ENCODE peak calls at places on chromosomes 13 and 19, in four cellular contexts. S, Q, U and Z are unnamed samples.

GRCh38 chr13:45331123-45331619 is 9.8 kb downstream of the TPT1 start:
- DNase-seq in S (no peak), Q (no peak), U (no peak), Z (no peak)

GRCh38 chr19:35512831-35513230 is 618 bp downstream of the DMKN start:
- DNase-seq in S (no peak), Q (no peak), U (no peak), Z (no peak)

GRCh38 chr19:10968527-10969081 is 7.8 kb downstream of the SMARCA4 start:
- DNase-seq in S (no peak), Q (no peak), U (no peak), Z (no peak)

GRCh38 chr19:34082289-34083077 is 89.8 kb upstream of the LSM14A start:
- DNase-seq in S (no peak), Q (no peak), U (no peak), Z (no peak)

GRCh38 chr13:46570273-46570672 is 17.3 kb downstream of the LRCH1 start:
- DNase-seq in S (no peak), Q (no peak), U (no peak), Z (no peak)

GRCh38 chr13:35712907-35713685 is 236.6 kb upstream of the MAB21L1 start:
- DNase-seq in S (no peak), Q (no peak), U (peak), Z (no peak)

GRCh38 chr19:55611300-55611982 is 6.0 kb downstream of the ZNF865 start:
- DNase-seq in S (no peak), Q (no peak), U (no peak), Z (no peak)

GRCh38 chr19:48806818-48807589 is 3.8 kb downstream of the BCAT2 start:
- DNase-seq in S (no peak), Q (peak), U (no peak), Z (no peak)

GRCh38 chr13:67267136-67267535 is 37.0 kb upstream of the PCDH9 start:
- DNase-seq in S (no peak), Q (no peak), U (no peak), Z (no peak)

GRCh38 chr13:31441804-31442487 is 242.2 kb downstream of the B3GLCT start:
- DNase-seq in S (no peak), Q (no peak), U (no peak), Z (no peak)

GRCh38 chr13:110593430-110594130 is 21.8 kb upstream of the NAXD start:
- DNase-seq in S (no peak), Q (no peak), U (no peak), Z (no peak)

GRCh38 chr19:37468961-37469777 is at the start of gene ZNF570:
- DNase-seq in S (peak), Q (peak), U (peak), Z (peak)

GRCh38 chr19:35114656-35115537 is 726 bp upstream of the FXYD3 start:
- DNase-seq in S (peak), Q (peak), U (no peak), Z (peak)

GRCh38 chr13:71860547-71861131 is 6.4 kb downstream of the DACH1 start:
- DNase-seq in S (no peak), Q (no peak), U (no peak), Z (no peak)

GRCh38 chr13:30874111-30874510 is 32.0 kb upstream of the MEDAG start:
- DNase-seq in S (no peak), Q (no peak), U (no peak), Z (no peak)

GRCh38 chr19:47047931-47048399 is 459 bp downstream of the TMEM160 start:
- DNase-seq in S (peak), Q (peak), U (peak), Z (peak)

GRCh38 chr19:17394891-17395415 is 957 bp upstream of the CCDC194 start:
- DNase-seq in S (peak), Q (no peak), U (no peak), Z (peak)

GRCh38 chr19:50258918-50259372 is 55.5 kb downstream of the MYH14 start:
- DNase-seq in S (no peak), Q (no peak), U (no peak), Z (peak)

GRCh38 chr19:29871143-29871542 is 59.4 kb downstream of the CCNE1 start:
- DNase-seq in S (no peak), Q (no peak), U (no peak), Z (no peak)

GRCh38 chr19:29872224-29872731 is 60.5 kb downstream of the CCNE1 start:
- DNase-seq in S (no peak), Q (no peak), U (no peak), Z (no peak)

GRCh38 chr19:29873801-29874575 is 62.2 kb downstream of the CCNE1 start:
- DNase-seq in S (no peak), Q (no peak), U (no peak), Z (no peak)

GRCh38 chr19:29875931-29876330 is 64.1 kb downstream of the CCNE1 start:
- DNase-seq in S (no peak), Q (no peak), U (no peak), Z (no peak)

DNA sequence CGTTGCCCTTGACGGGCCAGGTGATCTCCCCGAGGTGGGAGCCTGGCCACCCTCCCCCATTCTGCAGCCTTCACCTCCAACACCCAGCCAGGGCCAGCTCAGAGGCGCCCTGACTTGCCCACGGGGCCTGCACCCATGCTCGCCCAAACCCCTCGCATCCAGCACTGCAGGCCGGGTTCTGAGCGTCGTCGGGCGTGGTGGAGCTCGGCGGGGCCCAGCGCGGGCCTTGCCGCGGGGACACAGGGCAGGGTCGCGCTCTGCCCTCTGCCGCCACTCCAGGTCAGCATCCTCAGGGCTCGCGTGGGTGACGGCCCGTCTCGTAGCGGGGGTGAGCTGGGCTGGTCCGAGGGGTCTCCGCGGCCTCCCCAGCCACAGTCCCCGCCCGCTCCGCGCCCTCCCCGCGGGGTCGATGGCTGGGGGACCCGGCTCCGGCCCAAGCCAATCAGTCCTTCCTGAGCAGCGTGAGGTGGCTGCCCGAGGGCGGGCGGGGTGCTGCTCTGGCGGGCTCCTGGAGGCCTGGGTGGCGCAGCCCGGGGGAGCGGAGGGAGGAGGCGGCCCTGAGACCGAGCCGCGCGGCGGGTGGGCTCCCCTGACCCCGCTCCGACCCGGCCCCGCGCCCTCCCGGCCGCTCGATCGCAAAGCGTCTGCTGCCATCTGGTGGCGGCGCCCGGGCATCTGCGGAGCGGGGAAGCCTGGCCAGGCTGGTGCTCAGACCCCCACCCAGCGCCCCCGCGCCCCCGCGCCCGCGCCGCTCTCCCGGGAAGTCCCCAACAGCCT is 61.4 kb downstream of the CCNE1 start:
- DNase-seq in S (peak), Q (peak), U (no peak), Z (peak)
- TF ChIP-seq CTCF in S (peak), Q (peak), U (peak), Z (peak)

DNA sequence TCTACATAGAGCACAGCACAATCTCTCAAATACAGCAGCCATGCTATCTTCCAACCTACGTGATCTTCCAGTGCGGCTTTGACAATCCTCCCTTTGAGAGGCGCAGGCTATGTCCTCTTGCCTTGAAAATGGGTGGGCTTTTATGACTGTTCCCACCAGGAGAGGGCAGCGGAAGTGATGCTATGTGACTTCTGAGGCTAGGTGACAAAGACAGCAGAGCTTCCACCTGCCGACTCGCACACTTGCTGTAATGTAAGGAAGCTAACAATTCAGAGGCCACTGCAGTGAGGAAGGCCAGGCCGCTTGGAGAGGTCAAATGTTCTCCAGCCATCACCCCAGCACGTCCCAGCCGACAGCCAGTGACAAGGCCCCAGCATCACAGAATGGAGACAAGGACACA is 65.8 kb downstream of the MRPL57 start:
- DNase-seq in S (no peak), Q (no peak), U (no peak), Z (peak)
- TF ChIP-seq CTCF in S (no peak), Q (peak), U (no peak), Z (no peak)

DNA sequence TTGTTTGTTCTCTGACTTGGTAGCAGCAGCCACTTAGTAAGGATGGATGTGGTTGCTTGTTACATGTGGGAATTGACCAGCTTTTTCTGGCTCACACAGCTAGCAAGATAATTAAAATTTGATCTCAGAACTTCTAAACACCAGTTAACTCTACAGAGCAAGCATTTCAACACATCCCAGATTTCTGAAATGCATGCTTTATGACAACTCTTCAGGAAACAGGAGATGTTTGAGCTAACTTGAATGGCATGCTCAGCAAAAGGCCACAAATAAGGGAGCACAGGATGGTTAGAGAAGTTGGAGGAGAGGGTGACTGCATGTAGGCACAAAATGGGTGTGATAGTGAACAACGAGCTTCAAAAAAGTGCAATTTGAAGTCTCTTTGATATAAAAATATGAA is 167.1 kb upstream of the SPRY2 start:
- DNase-seq in S (no peak), Q (no peak), U (no peak), Z (no peak)
- TF ChIP-seq CTCF in S (no peak), Q (no peak), U (no peak), Z (no peak)

DNA sequence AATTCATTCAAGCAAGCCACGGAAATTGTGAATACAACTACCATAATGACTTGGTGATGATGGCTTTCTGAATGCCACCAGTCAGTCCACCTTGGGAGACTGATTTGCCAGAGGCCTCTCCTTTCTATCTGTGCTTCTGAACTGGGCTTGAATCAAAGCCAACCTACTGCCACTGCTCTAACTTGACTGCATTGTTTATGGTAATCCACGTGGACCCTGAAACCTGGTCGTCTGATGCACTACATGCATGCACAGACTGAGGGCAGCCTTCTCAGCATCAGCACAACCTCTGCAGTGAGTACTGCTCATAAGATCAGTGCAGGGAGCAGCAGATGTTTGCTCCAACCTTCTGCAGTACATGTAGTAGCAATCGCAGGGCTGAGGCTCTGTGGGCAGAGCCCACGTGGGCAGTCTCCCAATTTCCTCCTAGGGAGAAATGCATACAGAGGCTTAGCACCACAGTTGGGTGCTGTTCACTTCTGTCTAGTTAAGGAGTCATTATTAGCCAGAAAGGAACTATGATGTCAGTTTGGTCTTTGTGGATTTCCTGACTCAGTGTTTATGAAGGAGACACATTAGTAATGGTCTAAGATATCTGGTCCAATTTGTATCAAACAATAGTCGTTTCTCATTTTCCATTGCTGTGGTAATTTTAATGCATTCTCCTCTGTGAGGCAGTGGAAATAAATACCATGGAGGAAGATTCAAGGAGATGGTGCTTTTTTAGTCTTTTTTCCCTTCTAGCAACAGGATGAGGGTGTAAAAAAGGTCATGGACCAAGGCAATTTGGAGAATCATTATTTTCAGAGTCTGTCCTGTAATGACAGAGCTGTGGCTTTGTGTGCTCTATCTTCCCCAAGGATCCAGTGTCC is 82.5 kb downstream of the AKAP11 start:
- DNase-seq in S (no peak), Q (no peak), U (no peak), Z (no peak)
- TF ChIP-seq CTCF in S (peak), Q (no peak), U (no peak), Z (no peak)

GRCh38 chr19:3651684-3652083 is 25.1 kb upstream of the CACTIN start:
- DNase-seq in S (no peak), Q (no peak), U (no peak), Z (no peak)
- TF ChIP-seq CTCF in S (no peak), Q (no peak), U (no peak), Z (no peak)

GRCh38 chr13:97810152-97810551 is 143.3 kb upstream of the IPO5 start:
- DNase-seq in S (no peak), Q (no peak), U (no peak), Z (no peak)
- TF ChIP-seq CTCF in S (no peak), Q (peak), U (peak), Z (peak)

GRCh38 chr13:90461398-90461797 is 886.1 kb upstream of the MIR17HG start:
- DNase-seq in S (no peak), Q (no peak), U (no peak), Z (no peak)

GRCh38 chr13:90453342-90453741 is 894.1 kb upstream of the MIR17HG start:
- DNase-seq in S (no peak), Q (no peak), U (no peak), Z (no peak)

GRCh38 chr13:90454002-90454636 is 893.4 kb upstream of the MIR17HG start:
- DNase-seq in S (no peak), Q (no peak), U (no peak), Z (no peak)

GRCh38 chr13:90455861-90456260 is 891.6 kb upstream of the MIR17HG start:
- DNase-seq in S (no peak), Q (no peak), U (no peak), Z (no peak)
- TF ChIP-seq CTCF in S (no peak), Q (no peak), U (no peak), Z (no peak)

GRCh38 chr13:94192576-94192975 is 286.9 kb downstream of the DCT start:
- DNase-seq in S (no peak), Q (no peak), U (no peak), Z (peak)
- TF ChIP-seq CTCF in S (no peak), Q (peak), U (peak), Z (peak)

GRCh38 chr13:59394526-59394925 is 769.2 kb downstream of the DIAPH3 start:
- DNase-seq in S (no peak), Q (no peak), U (no peak), Z (no peak)

GRCh38 chr13:59392328-59392727 is 771.4 kb downstream of the DIAPH3 start:
- DNase-seq in S (no peak), Q (no peak), U (no peak), Z (no peak)

DNA sequence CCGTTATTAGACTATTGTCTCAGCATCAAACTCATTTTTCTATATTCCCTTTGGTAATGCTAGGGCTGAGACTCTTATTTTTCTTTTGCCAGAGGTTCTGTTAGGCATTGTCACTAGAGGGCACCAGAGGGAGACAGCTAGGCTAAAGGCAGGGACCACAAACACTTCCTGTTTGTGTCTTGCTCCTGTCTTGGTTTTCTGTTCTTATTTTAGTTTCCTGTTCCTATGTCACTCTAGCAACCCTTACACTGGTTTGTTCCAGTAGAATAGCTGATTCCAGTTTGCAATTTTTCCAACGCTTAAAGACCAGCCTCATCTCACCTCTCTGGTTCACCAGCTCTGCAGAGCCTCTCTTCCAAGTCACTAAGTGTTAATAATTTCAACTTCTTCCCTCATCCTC is 772.0 kb downstream of the DIAPH3 start:
- DNase-seq in S (peak), Q (peak), U (peak), Z (peak)
- TF ChIP-seq CTCF in S (peak), Q (peak), U (peak), Z (peak)